ENCODE peak calls at places on chromosome 12, in ten cellular contexts. F, U, V, H, J, M, B, O, D and R are unnamed samples.

GRCh38 chr12:56020437-56021189 is at the start of gene IKZF4:
- DNase-seq in F (no peak), U (no peak), V (no peak), H (no peak), J (peak), M (peak), B (no peak), O (peak), D (peak), R (peak)

GRCh38 chr12:107649615-107650014 is 36.0 kb upstream of the PWP1 start:
- DNase-seq in F (no peak), U (no peak), V (no peak), H (no peak), J (no peak), M (no peak), B (no peak), O (no peak), D (no peak), R (no peak)

GRCh38 chr12:45703942-45704341 is 25.6 kb upstream of the ARID2 start:
- DNase-seq in F (no peak), U (peak), V (no peak), H (peak), J (no peak), M (no peak), B (no peak), O (no peak), D (no peak), R (no peak)

GRCh38 chr12:4107436-4107878 is 166.1 kb upstream of the CCND2 start:
- DNase-seq in F (peak), U (peak), V (peak), H (peak), J (no peak), M (peak), B (no peak), O (peak), D (no peak), R (peak)

GRCh38 chr12:3158851-3159465 is 81.8 kb downstream of the TSPAN9 start:
- DNase-seq in F (no peak), U (peak), V (no peak), H (no peak), J (no peak), M (no peak), B (no peak), O (no peak), D (no peak), R (no peak)

GRCh38 chr12:132490481-132491348 is 764 bp downstream of the FBRSL1 start:
- DNase-seq in F (no peak), U (peak), V (no peak), H (no peak), J (no peak), M (no peak), B (no peak), O (no peak), D (peak), R (peak)

GRCh38 chr12:54933381-54933780 is 51.2 kb downstream of the TESPA1 start:
- DNase-seq in F (no peak), U (peak), V (no peak), H (no peak), J (no peak), M (no peak), B (no peak), O (no peak), D (no peak), R (no peak)

GRCh38 chr12:20946732-20947131 is 136.2 kb downstream of the SLCO1B3 start:
- DNase-seq in F (no peak), U (peak), V (peak), H (no peak), J (peak), M (no peak), B (no peak), O (peak), D (no peak), R (peak)

GRCh38 chr12:52228366-52228765 is 4.7 kb upstream of the KRT7 start:
- DNase-seq in F (no peak), U (no peak), V (no peak), H (no peak), J (no peak), M (no peak), B (no peak), O (no peak), D (no peak), R (no peak)

GRCh38 chr12:109529618-109530300 is 43.5 kb downstream of the MMAB start:
- DNase-seq in F (no peak), U (no peak), V (no peak), H (no peak), J (no peak), M (no peak), B (no peak), O (no peak), D (no peak), R (no peak)

GRCh38 chr12:124466200-124467128 is 100.9 kb downstream of the NCOR2 start:
- DNase-seq in F (peak), U (peak), V (no peak), H (no peak), J (no peak), M (peak), B (no peak), O (peak), D (peak), R (no peak)

GRCh38 chr12:8912910-8913309 is 1.4 kb upstream of the PHC1 start:
- DNase-seq in F (no peak), U (peak), V (no peak), H (no peak), J (peak), M (no peak), B (no peak), O (no peak), D (no peak), R (peak)

GRCh38 chr12:30396576-30396975 is 299.1 kb downstream of the IPO8 start:
- DNase-seq in F (no peak), U (no peak), V (no peak), H (no peak), J (no peak), M (no peak), B (no peak), O (no peak), D (no peak), R (no peak)

GRCh38 chr12:10211975-10212622 is 578 bp upstream of the GABARAPL1 start:
- DNase-seq in F (peak), U (peak), V (peak), H (peak), J (peak), M (peak), B (peak), O (peak), D (peak), R (peak)

DNA sequence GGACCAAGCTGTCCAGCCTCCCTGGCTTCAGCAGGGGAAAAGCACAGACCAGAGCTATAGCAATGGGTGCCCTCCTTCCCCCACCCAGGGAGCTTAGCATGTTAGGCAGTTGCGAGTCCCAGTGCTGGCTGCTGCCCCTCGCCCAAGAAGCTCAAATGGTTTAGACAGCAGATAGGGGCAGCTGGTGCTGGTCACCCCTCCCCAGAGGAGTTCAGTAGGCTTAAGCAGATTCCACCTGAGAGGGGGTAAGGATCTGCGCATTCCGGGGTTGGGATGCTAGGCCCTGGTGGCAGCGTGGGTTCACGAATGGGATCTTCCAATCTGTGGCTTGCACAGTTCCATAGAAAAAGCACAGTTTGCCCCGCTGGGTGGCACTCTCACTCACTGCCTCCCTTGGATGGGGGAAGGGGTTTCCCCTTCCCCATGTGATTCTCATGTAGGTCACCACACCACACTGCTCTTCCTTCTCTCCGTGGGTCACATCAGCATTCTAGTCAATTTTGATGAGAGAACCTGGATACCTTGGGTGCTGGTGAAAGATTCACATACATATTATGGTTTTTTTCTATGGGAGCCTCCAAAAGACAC is 665.6 kb downstream of the C12orf50 start:
- DNase-seq in F (no peak), U (no peak), V (no peak), H (no peak), J (no peak), M (no peak), B (no peak), O (no peak), D (peak), R (no peak)
- TF ChIP-seq CTCF in F (no peak), U (no peak), V (no peak), H (no peak), J (no peak), M (no peak), B (no peak), O (no peak), D (no peak), R (no peak)

DNA sequence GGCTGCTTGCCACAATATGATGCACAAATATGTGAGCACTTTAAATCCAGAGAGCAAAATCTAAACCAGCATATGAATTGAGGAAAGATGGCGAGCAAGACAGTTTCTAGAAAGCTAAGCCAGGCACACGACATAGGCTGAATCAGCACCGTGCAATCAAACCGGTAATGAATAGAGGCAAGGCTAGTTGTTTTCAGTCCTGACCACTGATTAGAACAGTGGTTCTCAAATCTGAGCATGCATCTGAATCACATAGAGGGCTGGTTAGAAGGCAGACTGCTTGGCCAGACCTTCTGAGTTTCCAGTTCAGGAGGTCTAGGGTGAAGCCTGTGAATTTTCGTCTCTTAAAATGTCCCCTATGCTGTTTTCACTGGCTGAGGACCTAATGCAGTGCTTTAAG is 60.6 kb downstream of the PLCZ1 start:
- DNase-seq in F (no peak), U (peak), V (no peak), H (no peak), J (no peak), M (no peak), B (no peak), O (no peak), D (no peak), R (no peak)
- TF ChIP-seq CTCF in F (no peak), U (no peak), V (no peak), H (no peak), J (no peak), M (no peak), B (no peak), O (no peak), D (no peak), R (no peak)

DNA sequence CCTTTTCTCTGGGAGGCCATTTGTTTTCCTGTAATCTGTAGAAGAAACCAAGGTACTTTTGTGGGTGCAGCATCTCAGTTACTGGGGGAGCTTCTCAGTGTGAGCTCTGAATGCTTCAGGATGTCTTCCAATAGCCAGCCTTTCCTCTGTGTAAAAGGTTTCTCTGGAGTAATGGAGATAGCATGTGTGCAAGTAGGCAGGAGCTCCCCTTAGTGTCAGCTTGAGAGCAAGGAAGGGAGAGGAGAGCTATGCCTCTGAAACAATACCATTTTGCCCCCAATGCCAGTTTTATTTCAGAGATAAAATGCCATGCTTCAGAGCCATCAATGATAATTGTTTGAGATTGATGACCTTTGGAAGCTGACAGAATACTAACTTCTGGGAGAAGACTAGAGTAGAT is 125.5 kb downstream of the CRADD start:
- DNase-seq in F (no peak), U (peak), V (no peak), H (no peak), J (no peak), M (no peak), B (no peak), O (no peak), D (no peak), R (no peak)
- TF ChIP-seq CTCF in F (no peak), U (peak), V (peak), H (peak), J (no peak), M (no peak), B (no peak), O (no peak), D (no peak), R (no peak)

GRCh38 chr12:59596232-59597143 is 659 bp downstream of the SLC16A7 start:
- DNase-seq in F (peak), U (peak), V (peak), H (peak), J (peak), M (peak), B (peak), O (peak), D (peak), R (peak)
- TF ChIP-seq CTCF in F (no peak), U (no peak), V (no peak), H (no peak), J (peak), M (no peak), B (peak), O (no peak), D (peak), R (no peak)

DNA sequence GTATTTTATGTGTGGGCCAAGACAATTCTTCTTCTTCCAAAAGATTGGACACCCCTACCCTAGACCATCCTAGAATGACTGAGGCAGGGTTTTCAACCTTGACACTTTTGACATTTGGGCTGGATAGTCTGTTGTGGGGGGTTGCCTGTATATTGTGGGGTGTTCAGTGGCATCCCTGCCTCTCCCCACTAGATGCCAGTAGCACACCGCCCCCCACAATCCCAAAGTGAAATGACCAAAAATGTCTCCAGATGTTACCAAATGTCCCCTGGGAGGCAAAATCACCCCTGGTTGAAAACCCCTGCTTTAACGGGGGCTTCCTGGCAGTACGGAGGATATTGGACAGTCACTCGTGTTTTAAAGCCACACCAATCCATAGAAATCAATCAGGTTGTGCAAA is 219.6 kb downstream of the PHETA1 start:
- DNase-seq in F (no peak), U (no peak), V (no peak), H (no peak), J (no peak), M (no peak), B (no peak), O (no peak), D (no peak), R (no peak)
- TF ChIP-seq CTCF in F (no peak), U (peak), V (no peak), H (no peak), J (no peak), M (peak), B (peak), O (no peak), D (no peak), R (no peak)

DNA sequence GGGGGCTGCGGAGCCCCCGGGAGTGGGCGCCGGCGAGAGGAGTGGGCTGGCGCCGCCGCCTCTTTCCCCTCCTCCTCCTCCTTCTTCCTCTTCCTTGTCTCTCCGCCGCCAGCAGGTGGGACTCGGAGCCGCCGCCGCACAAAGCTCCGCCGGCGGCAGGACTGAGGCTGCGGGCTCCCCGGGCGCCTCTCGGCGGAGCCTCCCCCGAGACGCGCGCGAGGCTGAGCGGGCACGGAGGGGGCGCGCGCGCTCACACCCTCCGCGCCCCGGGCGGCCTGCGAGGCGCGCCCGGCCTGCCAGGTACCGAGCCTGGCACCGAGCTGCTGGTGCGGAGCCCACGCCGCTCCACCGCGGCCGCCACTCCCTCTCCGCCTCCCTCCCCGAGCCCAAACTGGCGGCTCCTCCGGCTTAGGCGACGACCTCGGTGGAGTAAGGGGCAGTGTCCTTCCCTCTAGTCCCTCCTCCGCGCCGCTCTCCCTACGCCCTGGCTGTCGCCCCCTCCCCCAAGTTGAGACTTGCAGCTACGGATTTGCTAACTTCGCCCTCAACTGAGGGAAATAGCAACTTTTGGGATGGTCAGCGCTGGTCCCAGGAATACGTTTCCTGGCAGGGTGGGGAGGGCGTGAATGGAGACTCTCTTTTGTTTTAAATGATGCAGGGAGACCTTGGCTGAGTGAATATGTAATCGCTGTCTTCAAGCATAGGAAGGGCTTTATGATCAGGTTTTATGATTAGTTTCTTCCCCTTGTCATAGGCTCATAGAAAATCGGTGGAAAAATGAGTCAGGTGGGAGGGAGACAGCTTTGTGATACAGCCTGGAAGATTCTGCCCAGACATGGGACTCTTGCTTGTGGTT is 199.5 kb upstream of the CAND1 start:
- DNase-seq in F (peak), U (no peak), V (no peak), H (no peak), J (peak), M (peak), B (no peak), O (peak), D (peak), R (peak)
- TF ChIP-seq CTCF in F (no peak), U (no peak), V (no peak), H (no peak), J (peak), M (no peak), B (no peak), O (no peak), D (no peak), R (no peak)

DNA sequence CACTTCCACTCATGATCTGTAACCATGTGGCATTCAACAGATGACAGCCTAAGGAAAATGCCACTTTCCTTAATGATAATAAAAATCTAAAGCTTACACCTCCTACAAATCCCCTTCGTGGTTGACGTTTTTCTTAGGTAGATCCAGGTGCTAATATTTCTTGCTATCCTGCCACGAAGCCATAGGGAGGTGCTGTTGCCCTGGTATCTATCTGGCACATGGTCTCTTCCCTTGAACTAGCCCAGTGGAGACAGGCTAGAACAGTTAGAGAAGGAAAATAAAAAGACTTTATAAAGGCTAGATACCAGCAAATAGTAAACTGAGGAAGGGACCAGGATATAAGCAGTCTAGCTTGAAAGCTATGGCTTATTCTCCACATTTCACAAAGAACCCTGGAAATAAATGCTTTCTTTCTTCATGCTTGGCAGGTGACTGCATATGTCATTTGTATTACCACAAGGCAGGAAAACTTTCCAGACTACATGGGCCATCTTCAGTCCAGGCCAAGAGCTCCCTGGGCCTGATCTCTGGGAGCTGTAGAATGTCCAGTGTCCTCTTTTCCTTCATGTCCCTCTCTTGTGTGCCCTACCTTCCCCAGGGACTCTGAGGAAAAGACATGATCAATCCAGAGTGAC is 15.3 kb downstream of the SPIC start:
- DNase-seq in F (no peak), U (no peak), V (peak), H (no peak), J (peak), M (no peak), B (peak), O (peak), D (no peak), R (peak)
- TF ChIP-seq CTCF in F (peak), U (no peak), V (peak), H (no peak), J (peak), M (no peak), B (peak), O (peak), D (peak), R (peak)